ENCODE peak calls at places on chromosomes 16 and 17, in nine cellular contexts. One of them, this sample, is unnamed.

GRCh38 chr16:47018223-47018891 is 44.9 kb upstream of the DNAJA2 start:
- DNase-seq in AG04450: no peak
- DNase-seq in right lobe of liver: peak; percentile 73
- DNase-seq in adrenal gland: peak; percentile 70
- DNase-seq in BE2C: peak; percentile 56
- DNase-seq in AG04449: no peak
- DNase-seq in heart left ventricle: no peak
- DNase-seq in kidney: no peak
- DNase-seq in AG10803: no peak
- DNase-seq in this sample: peak; percentile 20

GRCh38 chr17:2051388-2052237 is 3.3 kb upstream of the HIC1 start:
- DNase-seq in AG04450: no peak
- DNase-seq in right lobe of liver: no peak
- DNase-seq in adrenal gland: peak; percentile 29
- DNase-seq in BE2C: no peak
- DNase-seq in AG04449: no peak
- DNase-seq in heart left ventricle: no peak
- DNase-seq in kidney: peak; percentile 80
- DNase-seq in AG10803: no peak
- DNase-seq in this sample: no peak

GRCh38 chr17:55275894-55276804 is 11.4 kb downstream of the HLF start:
- DNase-seq in AG04450: no peak
- DNase-seq in right lobe of liver: no peak
- DNase-seq in adrenal gland: peak; percentile 66
- DNase-seq in BE2C: no peak
- DNase-seq in AG04449: no peak
- DNase-seq in heart left ventricle: no peak
- DNase-seq in kidney: no peak
- DNase-seq in AG10803: no peak
- DNase-seq in this sample: no peak

GRCh38 chr17:42979511-42980273 is at the start of gene PTGES3L:
- DNase-seq in AG04450: no peak
- DNase-seq in right lobe of liver: no peak
- DNase-seq in adrenal gland: no peak
- DNase-seq in BE2C: peak; percentile 89
- DNase-seq in AG04449: no peak
- DNase-seq in heart left ventricle: peak; percentile 73
- DNase-seq in kidney: no peak
- DNase-seq in AG10803: no peak
- DNase-seq in this sample: peak; percentile 27

GRCh38 chr17:77147357-77147801 is 6.6 kb downstream of the SEC14L1 start:
- DNase-seq in AG04450: no peak
- DNase-seq in right lobe of liver: no peak
- DNase-seq in adrenal gland: no peak
- DNase-seq in BE2C: no peak
- DNase-seq in AG04449: no peak
- DNase-seq in heart left ventricle: no peak
- DNase-seq in kidney: no peak
- DNase-seq in AG10803: no peak
- DNase-seq in this sample: no peak

GRCh38 chr16:75416904-75417565 is 16.3 kb downstream of the CFDP1 start:
- DNase-seq in AG04450: no peak
- DNase-seq in right lobe of liver: no peak
- DNase-seq in adrenal gland: no peak
- DNase-seq in BE2C: no peak
- DNase-seq in AG04449: no peak
- DNase-seq in heart left ventricle: no peak
- DNase-seq in kidney: no peak
- DNase-seq in AG10803: no peak
- DNase-seq in this sample: no peak

GRCh38 chr16:66486773-66487579 is 59.9 kb downstream of the BEAN1 start:
- DNase-seq in AG04450: peak; percentile 45
- DNase-seq in right lobe of liver: peak; percentile 44
- DNase-seq in adrenal gland: peak; percentile 28
- DNase-seq in BE2C: peak; percentile 57
- DNase-seq in AG04449: no peak
- DNase-seq in heart left ventricle: no peak
- DNase-seq in kidney: peak; percentile 71
- DNase-seq in AG10803: peak; percentile 80
- DNase-seq in this sample: peak; percentile 95

GRCh38 chr17:61465550-61466237 is 13.5 kb downstream of the TBX4 start:
- DNase-seq in AG04450: no peak
- DNase-seq in right lobe of liver: peak; percentile 28
- DNase-seq in adrenal gland: no peak
- DNase-seq in BE2C: no peak
- DNase-seq in AG04449: no peak
- DNase-seq in heart left ventricle: no peak
- DNase-seq in kidney: peak; percentile 39
- DNase-seq in AG10803: no peak
- DNase-seq in this sample: no peak

GRCh38 chr16:30659507-30660423 is 1.5 kb downstream of the FBRS start:
- DNase-seq in AG04450: no peak
- DNase-seq in right lobe of liver: no peak
- DNase-seq in adrenal gland: no peak
- DNase-seq in BE2C: peak; percentile 73
- DNase-seq in AG04449: no peak
- DNase-seq in heart left ventricle: peak; percentile 68
- DNase-seq in kidney: peak; percentile 90
- DNase-seq in AG10803: peak; percentile 28
- DNase-seq in this sample: no peak

GRCh38 chr16:77898671-77899211 is 110.4 kb downstream of the VAT1L start:
- DNase-seq in AG04450: peak; percentile 81
- DNase-seq in right lobe of liver: no peak
- DNase-seq in adrenal gland: peak; percentile 45
- DNase-seq in BE2C: no peak
- DNase-seq in AG04449: no peak
- DNase-seq in heart left ventricle: no peak
- DNase-seq in kidney: no peak
- DNase-seq in AG10803: peak; percentile 96
- DNase-seq in this sample: peak; percentile 57

GRCh38 chr16:80376941-80377340 is 163.9 kb upstream of the DYNLRB2 start:
- DNase-seq in AG04450: no peak
- DNase-seq in right lobe of liver: no peak
- DNase-seq in adrenal gland: no peak
- DNase-seq in BE2C: no peak
- DNase-seq in AG04449: no peak
- DNase-seq in heart left ventricle: no peak
- DNase-seq in kidney: no peak
- DNase-seq in AG10803: no peak
- DNase-seq in this sample: no peak

GRCh38 chr17:71792966-71793365 is 327.9 kb upstream of the SOX9 start:
- DNase-seq in AG04450: peak; percentile 39
- DNase-seq in right lobe of liver: no peak
- DNase-seq in adrenal gland: no peak
- DNase-seq in BE2C: no peak
- DNase-seq in AG04449: peak; percentile 7
- DNase-seq in heart left ventricle: no peak
- DNase-seq in kidney: no peak
- DNase-seq in AG10803: peak; percentile 77
- DNase-seq in this sample: peak; percentile 9

GRCh38 chr17:28335959-28336871 is 654 bp downstream of the TNFAIP1 start:
- DNase-seq in AG04450: peak; percentile 74
- DNase-seq in right lobe of liver: peak; percentile 82
- DNase-seq in adrenal gland: peak; percentile 85
- DNase-seq in BE2C: peak; percentile 30
- DNase-seq in AG04449: peak; percentile 71
- DNase-seq in heart left ventricle: no peak
- DNase-seq in kidney: peak; percentile 85
- DNase-seq in AG10803: peak; percentile 89
- DNase-seq in this sample: peak; percentile 96

GRCh38 chr16:10511829-10512228 is 68.6 kb downstream of the EMP2 start:
- DNase-seq in AG04450: no peak
- DNase-seq in right lobe of liver: no peak
- DNase-seq in adrenal gland: no peak
- DNase-seq in BE2C: no peak
- DNase-seq in AG04449: no peak
- DNase-seq in heart left ventricle: no peak
- DNase-seq in kidney: no peak
- DNase-seq in AG10803: no peak
- DNase-seq in this sample: no peak

GRCh38 chr16:67537636-67538591 is 9.3 kb downstream of the RIPOR1 start:
- DNase-seq in AG04450: no peak
- DNase-seq in right lobe of liver: peak; percentile 72
- DNase-seq in adrenal gland: peak; percentile 70
- DNase-seq in BE2C: no peak
- DNase-seq in AG04449: no peak
- DNase-seq in heart left ventricle: peak; percentile 88
- DNase-seq in kidney: peak; percentile 93
- DNase-seq in AG10803: no peak
- DNase-seq in this sample: no peak

GRCh38 chr17:50304781-50305404 is 30.6 kb downstream of the TMEM92 start:
- DNase-seq in AG04450: no peak
- DNase-seq in right lobe of liver: no peak
- DNase-seq in adrenal gland: peak; percentile 31
- DNase-seq in BE2C: no peak
- DNase-seq in AG04449: no peak
- DNase-seq in heart left ventricle: no peak
- DNase-seq in kidney: no peak
- DNase-seq in AG10803: peak; percentile 30
- DNase-seq in this sample: peak; percentile 79

GRCh38 chr16:19450186-19450585 is 32.5 kb downstream of the TMC5 start:
- DNase-seq in AG04450: no peak
- DNase-seq in right lobe of liver: no peak
- DNase-seq in adrenal gland: no peak
- DNase-seq in BE2C: no peak
- DNase-seq in AG04449: no peak
- DNase-seq in heart left ventricle: no peak
- DNase-seq in kidney: no peak
- DNase-seq in AG10803: no peak
- DNase-seq in this sample: no peak

GRCh38 chr16:51121850-51122249 is 29.2 kb downstream of the SALL1 start:
- DNase-seq in AG04450: no peak
- DNase-seq in right lobe of liver: no peak
- DNase-seq in adrenal gland: no peak
- DNase-seq in BE2C: no peak
- DNase-seq in AG04449: no peak
- DNase-seq in heart left ventricle: no peak
- DNase-seq in kidney: no peak
- DNase-seq in AG10803: no peak
- DNase-seq in this sample: no peak

GRCh38 chr17:16491703-16492612 is at the start of gene LRRC75A:
- DNase-seq in AG04450: no peak
- DNase-seq in right lobe of liver: peak; percentile 58
- DNase-seq in adrenal gland: no peak
- DNase-seq in BE2C: peak; percentile 41
- DNase-seq in AG04449: no peak
- DNase-seq in heart left ventricle: peak; percentile 75
- DNase-seq in kidney: peak; percentile 86
- DNase-seq in AG10803: peak; percentile 22
- DNase-seq in this sample: no peak

GRCh38 chr16:29230671-29231091 is 175.8 kb downstream of the NPIPB11 start:
- DNase-seq in AG04450: peak; percentile 16
- DNase-seq in right lobe of liver: no peak
- DNase-seq in adrenal gland: no peak
- DNase-seq in BE2C: no peak
- DNase-seq in AG04449: no peak
- DNase-seq in heart left ventricle: no peak
- DNase-seq in kidney: no peak
- DNase-seq in AG10803: peak; percentile 23
- DNase-seq in this sample: peak; percentile 30
- TF ChIP-seq CTCF in AG04450: no peak
- TF ChIP-seq CTCF in right lobe of liver: no peak
- TF ChIP-seq CTCF in adrenal gland: no peak
- TF ChIP-seq CTCF in BE2C: no peak
- TF ChIP-seq CTCF in AG04449: no peak
- TF ChIP-seq CTCF in heart left ventricle: no peak
- TF ChIP-seq CTCF in kidney: no peak
- TF ChIP-seq CTCF in AG10803: no peak
- TF ChIP-seq CTCF in this sample: no peak

GRCh38 chr17:83199500-83200201 is 120.2 kb downstream of the METRNL start:
- DNase-seq in AG04450: no peak
- DNase-seq in right lobe of liver: peak; percentile 59
- DNase-seq in adrenal gland: peak; percentile 48
- DNase-seq in BE2C: peak; percentile 4
- DNase-seq in AG04449: no peak
- DNase-seq in heart left ventricle: peak; percentile 83
- DNase-seq in kidney: peak; percentile 84
- DNase-seq in AG10803: peak; percentile 83
- DNase-seq in this sample: no peak
- H3K4me3 ChIP-seq in AG04450: no peak overlapping the region
- H3K4me3 ChIP-seq in right lobe of liver: no peak overlapping the region
- H3K4me3 ChIP-seq in adrenal gland: no peak overlapping the region
- H3K4me3 ChIP-seq in BE2C: no peak overlapping the region
- H3K4me3 ChIP-seq in AG04449: no peak overlapping the region
- H3K4me3 ChIP-seq in heart left ventricle: no peak overlapping the region
- H3K4me3 ChIP-seq in kidney: no peak overlapping the region
- H3K4me3 ChIP-seq in AG10803: no peak overlapping the region
- H3K4me3 ChIP-seq in this sample: no peak overlapping the region

DNA sequence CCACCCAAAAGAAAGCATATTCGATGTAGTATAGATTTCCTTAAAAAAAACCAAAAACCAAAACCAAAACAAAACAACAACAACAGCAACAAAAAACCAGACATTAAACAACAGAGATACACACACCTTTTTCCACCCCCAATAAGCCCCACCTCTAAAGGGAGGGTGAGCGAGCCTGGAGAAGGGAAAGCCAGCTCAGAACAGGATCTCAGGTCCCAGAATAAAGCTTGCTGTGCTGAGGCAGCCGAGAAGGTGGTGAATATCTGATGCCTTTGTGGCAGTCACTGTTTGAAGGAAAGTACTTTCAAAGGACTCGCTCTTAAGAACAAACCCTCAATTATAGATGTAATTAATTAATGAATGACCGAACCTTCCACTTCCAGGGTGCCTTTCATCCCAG is 470 bp downstream of the KRT23 start:
- DNase-seq in AG04450: no peak
- DNase-seq in right lobe of liver: no peak
- DNase-seq in adrenal gland: no peak
- DNase-seq in BE2C: no peak
- DNase-seq in AG04449: no peak
- DNase-seq in heart left ventricle: no peak
- DNase-seq in kidney: no peak
- DNase-seq in AG10803: no peak
- DNase-seq in this sample: no peak
- TF ChIP-seq CTCF in AG04450: no peak
- TF ChIP-seq CTCF in right lobe of liver: no peak
- TF ChIP-seq CTCF in adrenal gland: no peak
- TF ChIP-seq CTCF in BE2C: no peak
- TF ChIP-seq CTCF in AG04449: no peak
- TF ChIP-seq CTCF in heart left ventricle: no peak
- TF ChIP-seq CTCF in kidney: no peak
- TF ChIP-seq CTCF in AG10803: no peak
- TF ChIP-seq CTCF in this sample: no peak

DNA sequence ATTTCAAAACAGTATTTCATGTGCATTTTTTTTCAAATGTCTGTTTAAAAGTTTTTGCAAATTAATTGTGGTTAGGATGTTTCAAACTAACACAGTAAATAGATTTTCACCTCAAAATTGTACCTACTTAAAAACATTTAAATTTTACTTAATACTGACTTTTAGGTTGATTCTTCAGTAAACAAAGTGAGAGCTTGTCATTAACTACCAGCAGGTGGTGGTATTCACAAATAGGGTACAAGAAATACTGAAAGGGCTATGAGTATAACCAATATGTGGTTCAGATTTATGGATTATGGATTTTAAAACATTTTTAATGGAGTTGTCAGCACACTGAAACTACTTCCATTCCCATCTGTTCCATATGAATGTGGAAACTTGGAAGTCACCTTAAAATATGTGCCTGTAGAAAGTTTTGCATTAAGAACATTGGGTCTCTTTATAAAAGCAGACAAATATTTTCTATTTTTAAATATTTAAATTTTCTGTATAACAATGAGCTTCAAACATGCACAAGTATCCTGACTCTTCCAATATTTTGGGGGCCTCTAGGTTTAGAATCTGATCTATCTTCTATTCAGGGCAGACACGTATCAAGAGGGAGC is 155.5 kb downstream of the SNX11 start:
- DNase-seq in AG04450: no peak
- DNase-seq in right lobe of liver: no peak
- DNase-seq in adrenal gland: no peak
- DNase-seq in BE2C: no peak
- DNase-seq in AG04449: no peak
- DNase-seq in heart left ventricle: no peak
- DNase-seq in kidney: no peak
- DNase-seq in AG10803: peak; percentile 26
- DNase-seq in this sample: no peak
- H3K4me3 ChIP-seq in AG04450: no peak overlapping the region
- H3K4me3 ChIP-seq in right lobe of liver: no peak overlapping the region
- H3K4me3 ChIP-seq in adrenal gland: no peak overlapping the region
- H3K4me3 ChIP-seq in BE2C: no peak overlapping the region
- H3K4me3 ChIP-seq in AG04449: no peak overlapping the region
- H3K4me3 ChIP-seq in heart left ventricle: no peak overlapping the region
- H3K4me3 ChIP-seq in kidney: no peak overlapping the region
- H3K4me3 ChIP-seq in AG10803: no peak overlapping the region
- H3K4me3 ChIP-seq in this sample: no peak overlapping the region

This sample was measured in fibroblast of the aortic adventitia.